ENCODE peak calls at places on chromosomes 6 and 20, in five cellular contexts. Z is aorta, D is thyroid gland, H is sigmoid colon, I is lower leg skin. L is an unnamed sample.

GRCh38 chr20:17914957-17915356 is 53.6 kb downstream of the SNX5 start:
- DNase-seq in D (no peak), H (peak), I (no peak), Z (no peak), L (no peak)

GRCh38 chr6:26351544-26351953 is 13.4 kb upstream of the BTN3A2 start:
- DNase-seq in H (no peak), Z (no peak), I (no peak), D (no peak), L (peak)

GRCh38 chr6:32972353-32973143 is 4.2 kb downstream of the BRD2 start:
- DNase-seq in H (peak), Z (peak), I (no peak), D (no peak), L (no peak)

GRCh38 chr6:32666420-32667300 is at the start of gene HLA-DQB1:
- DNase-seq in I (peak), D (peak), Z (no peak), H (no peak), L (no peak)

GRCh38 chr6:33324139-33324538 is 6.6 kb upstream of the ZBTB22 start:
- DNase-seq in H (no peak), Z (no peak), I (no peak), D (no peak), L (no peak)

GRCh38 chr6:38192486-38192885 is 373.0 kb downstream of the ZFAND3 start:
- DNase-seq in I (no peak), Z (no peak), H (no peak), D (no peak), L (no peak)

GRCh38 chr6:7121704-7122241 is 14.0 kb downstream of the RREB1 start:
- DNase-seq in I (no peak), H (no peak), Z (no peak), D (no peak), L (no peak)

GRCh38 chr20:58751956-58752355 is 59.4 kb downstream of the NPEPL1 start:
- DNase-seq in I (no peak), Z (no peak), H (no peak), D (no peak), L (no peak)

GRCh38 chr6:121319112-121319553 is 15.1 kb downstream of the TBC1D32 start:
- DNase-seq in H (no peak), Z (no peak), I (no peak), D (no peak), L (no peak)

GRCh38 chr20:44017905-44018683 is 103.4 kb downstream of the TOX2 start:
- DNase-seq in Z (peak), I (no peak), H (peak), D (peak), L (peak)

GRCh38 chr6:30885999-30886896 is 1.9 kb downstream of the DDR1 start:
- DNase-seq in H (peak), D (peak), Z (no peak), I (peak), L (no peak)

GRCh38 chr6:12751694-12752304 is 35.2 kb downstream of the PHACTR1 start:
- DNase-seq in Z (peak), D (peak), I (peak), H (no peak), L (peak)

GRCh38 chr20:43507150-43508080 is at the start of gene L3MBTL1:
- DNase-seq in Z (peak), H (no peak), D (peak), I (no peak), L (no peak)

GRCh38 chr6:144909753-144910280 is 624.7 kb downstream of the UTRN start:
- DNase-seq in D (no peak), H (no peak), Z (no peak), I (no peak), L (no peak)

GRCh38 chr6:2734517-2735076 is 16.1 kb downstream of the MYLK4 start:
- DNase-seq in D (no peak), I (no peak), H (no peak), Z (no peak), L (no peak)

GRCh38 chr6:35072051-35072697 is 69.0 kb downstream of the TCP11 start:
- DNase-seq in Z (no peak), I (no peak), H (no peak), D (peak), L (no peak)

DNA sequence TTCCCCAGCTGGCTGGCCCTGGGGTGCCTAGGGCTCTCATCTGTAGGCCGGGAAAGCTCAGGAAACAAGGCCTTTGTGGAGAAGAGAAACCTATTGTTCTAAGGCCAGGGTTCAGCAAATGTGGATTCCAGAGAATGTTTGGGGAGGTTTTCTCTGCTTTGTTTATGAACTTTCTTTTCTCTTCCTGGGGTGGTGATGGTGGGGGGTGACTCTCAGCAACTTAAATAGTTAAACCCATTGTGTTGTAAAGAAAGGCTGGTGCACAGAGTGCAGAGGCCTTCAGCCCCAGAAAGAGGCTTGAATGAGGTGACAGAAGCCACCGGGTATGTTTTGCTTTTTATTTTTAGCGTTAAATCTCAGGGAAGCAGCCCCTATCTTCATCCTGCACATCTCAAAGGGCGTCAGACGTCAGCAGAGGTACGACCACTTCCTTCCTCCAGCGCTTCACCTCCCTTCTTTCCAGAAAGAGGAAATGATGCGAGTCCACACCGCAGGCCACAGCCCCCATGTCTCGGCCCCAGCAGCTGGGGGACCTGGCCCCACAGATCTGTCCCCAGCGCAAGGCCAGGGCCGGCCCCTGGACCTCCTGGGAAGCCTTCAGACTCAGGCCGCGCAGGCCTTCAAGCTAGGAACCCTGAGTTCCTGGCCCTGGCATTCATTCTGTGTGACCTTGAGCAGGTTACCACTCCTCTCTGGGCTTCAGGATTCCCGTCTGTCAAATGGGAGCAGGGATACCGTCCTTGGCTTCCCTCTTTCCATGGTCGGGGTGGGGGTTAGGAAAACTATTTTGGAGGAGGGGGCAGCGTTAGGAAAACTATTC is 605 bp upstream of the PPP1R16B start:
- DNase-seq in D (no peak), H (no peak), Z (peak), I (no peak), L (no peak)
- H3K4me3 ChIP-seq in D (no peak), H (peak), Z (peak), I (no peak), L (peak)

GRCh38 chr20:47349365-47350180 is 6.9 kb downstream of the ZMYND8 start:
- DNase-seq in I (no peak), H (no peak), Z (no peak), D (no peak), L (no peak)

GRCh38 chr20:47350691-47351545 is 5.6 kb downstream of the ZMYND8 start:
- DNase-seq in I (no peak), D (no peak), H (no peak), Z (no peak), L (no peak)

GRCh38 chr20:47348539-47349142 is 7.9 kb downstream of the ZMYND8 start:
- DNase-seq in H (no peak), D (no peak), Z (no peak), I (no peak), L (no peak)

GRCh38 chr20:47351643-47352331 is 4.7 kb downstream of the ZMYND8 start:
- DNase-seq in Z (no peak), D (no peak), H (no peak), I (no peak), L (no peak)

GRCh38 chr20:47350181-47350550 is 6.3 kb downstream of the ZMYND8 start:
- DNase-seq in Z (no peak), D (no peak), I (no peak), H (no peak), L (no peak)
- H3K4me3 ChIP-seq in Z (no peak), D (no peak), I (no peak), H (no peak), L (peak)

GRCh38 chr6:151692216-151692615 is 115.3 kb upstream of the ESR1 start:
- DNase-seq in Z (no peak), I (no peak), H (no peak), D (no peak), L (no peak)
- H3K4me3 ChIP-seq in Z (no peak), I (no peak), H (no peak), D (no peak), L (no peak)

GRCh38 chr20:38258545-38259223 is 1.9 kb downstream of the KIAA1755 start:
- DNase-seq in I (no peak), Z (no peak), H (no peak), D (no peak), L (no peak)

GRCh38 chr20:38261054-38261390 is 487 bp upstream of the KIAA1755 start:
- DNase-seq in H (no peak), D (no peak), Z (no peak), I (no peak), L (no peak)

GRCh38 chr20:38256966-38257365 is 3.6 kb downstream of the KIAA1755 start:
- DNase-seq in H (no peak), I (no peak), D (no peak), Z (no peak), L (no peak)

GRCh38 chr20:38260378-38261053 is at the start of gene KIAA1755:
- DNase-seq in H (peak), I (no peak), D (no peak), Z (peak), L (no peak)

GRCh38 chr20:38260025-38260377 is 534 bp downstream of the KIAA1755 start:
- DNase-seq in H (no peak), D (no peak), Z (no peak), I (no peak), L (no peak)
- H3K4me3 ChIP-seq in H (peak), D (no peak), Z (peak), I (no peak), L (peak)

DNA sequence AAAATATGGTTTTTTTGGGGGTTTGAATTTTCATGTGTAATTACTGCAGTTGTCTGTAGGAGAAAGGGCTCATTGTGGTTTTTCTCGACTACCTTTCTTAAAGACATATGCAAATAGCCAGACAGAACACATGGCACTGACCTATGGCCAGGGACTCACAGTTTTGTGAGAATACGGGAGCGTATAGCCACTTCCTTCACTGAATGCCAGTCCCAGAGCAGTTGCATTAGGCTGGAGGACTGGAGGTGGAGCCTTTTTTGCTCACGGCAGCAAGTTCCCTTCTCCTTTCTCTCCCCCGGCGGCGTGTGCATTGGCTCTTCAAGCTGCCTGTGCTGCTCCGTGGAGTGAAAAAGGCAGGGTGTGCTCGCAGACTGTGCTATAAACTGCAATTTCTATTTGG is 114.9 kb downstream of the AKAP7 start:
- DNase-seq in I (peak), H (peak), D (peak), Z (peak), L (peak)
- H3K4me3 ChIP-seq in I (no peak), H (peak), D (no peak), Z (peak), L (peak)

GRCh38 chr6:6057442-6058053 is 50.8 kb upstream of the NRN1 start:
- DNase-seq in I (peak), H (no peak), D (no peak), Z (no peak), L (peak)
- H3K4me3 ChIP-seq in I (no peak), H (no peak), D (no peak), Z (no peak), L (no peak)

DNA sequence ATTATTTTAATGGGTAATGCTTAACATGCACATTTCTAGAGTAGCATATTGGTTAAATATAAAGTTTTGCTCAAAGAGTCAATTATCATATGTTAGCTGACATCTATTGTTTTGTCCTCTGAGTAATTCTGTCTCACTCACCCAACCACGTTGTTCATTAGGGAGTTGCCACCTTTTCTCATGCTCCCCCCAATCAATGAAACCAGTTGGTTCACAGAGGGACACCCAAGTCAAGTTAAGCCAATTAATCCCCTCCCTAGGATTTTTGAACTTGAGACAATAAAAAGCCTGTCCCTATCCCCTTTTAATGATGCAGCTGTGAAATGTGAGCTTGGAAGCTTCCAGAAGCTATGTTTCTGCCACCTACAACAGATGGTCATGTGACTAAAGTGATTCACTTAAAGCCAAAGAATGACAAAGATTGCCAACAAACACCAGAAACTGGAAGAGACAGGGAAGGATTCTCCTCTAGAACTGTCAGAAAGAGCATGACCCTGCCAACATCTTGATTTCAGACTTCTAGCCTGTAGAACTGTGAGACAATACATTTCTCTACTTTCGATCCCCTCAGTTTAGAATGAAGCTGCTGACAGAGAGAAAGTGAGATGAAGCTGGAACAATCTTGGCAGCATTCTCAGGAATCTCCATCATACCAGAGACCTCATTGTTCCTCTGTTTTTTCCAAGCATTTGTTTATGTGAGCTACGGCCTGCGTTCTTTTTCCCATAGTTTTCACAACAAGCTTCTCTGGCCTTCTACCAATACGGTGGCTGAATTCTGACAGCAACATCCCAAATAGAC is 57.9 kb upstream of the TPD52L1 start:
- DNase-seq in Z (no peak), H (no peak), I (no peak), D (no peak), L (no peak)
- H3K4me3 ChIP-seq in Z (no peak), H (no peak), I (no peak), D (no peak), L (no peak)

DNA sequence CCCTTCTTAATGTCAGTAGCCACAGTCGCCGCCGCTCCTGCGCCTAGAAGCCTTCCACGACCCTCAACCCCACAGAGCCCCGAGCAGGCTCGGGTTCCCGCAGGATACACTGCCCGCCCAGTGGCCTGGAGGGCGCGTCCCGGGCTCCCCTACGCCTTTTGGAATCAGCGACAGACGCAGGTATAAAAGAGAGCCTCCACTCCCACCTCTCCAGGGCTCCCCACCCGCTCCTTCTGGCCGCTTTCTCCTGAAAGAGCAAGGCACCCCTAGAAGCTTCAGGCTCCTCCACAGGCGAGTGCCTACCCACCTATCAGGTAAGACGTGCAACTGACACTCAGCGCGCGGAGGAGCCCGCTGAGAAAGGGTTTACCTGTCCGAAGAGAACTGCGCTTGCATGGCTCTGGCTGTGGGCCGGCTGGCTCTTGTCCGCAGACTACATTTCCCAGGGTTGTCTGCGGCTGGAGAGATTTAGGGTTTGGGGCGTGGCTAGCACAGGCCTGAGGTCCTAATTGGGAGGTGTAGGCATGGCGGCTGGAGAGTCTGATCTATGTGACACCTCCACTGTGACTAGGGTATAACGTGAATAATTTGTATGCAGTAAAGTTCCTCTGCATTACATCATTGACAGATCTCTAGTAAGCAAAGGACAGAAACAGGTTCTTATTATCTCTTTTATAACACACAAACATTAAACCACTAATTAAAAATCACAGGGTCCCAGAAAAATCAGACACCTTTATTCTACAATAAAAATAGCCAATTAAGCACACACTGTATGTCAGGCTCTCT is 13.5 kb upstream of the ZNF391 start:
- DNase-seq in D (peak), I (peak), Z (peak), H (peak), L (peak)
- H3K4me3 ChIP-seq in D (peak), I (peak), Z (peak), H (peak), L (peak)

L was measured in HFF-Myc.